ENCODE peak calls at places on chromosomes 12 and 14, in four cellular contexts. T, D, R and U are unnamed samples.

GRCh38 chr12:6041891-6042290 is 82.6 kb downstream of the VWF start:
- DNase-seq in T (no peak), D (no peak), R (no peak), U (no peak)

GRCh38 chr14:104817930-104818713 is 17.2 kb downstream of the ZBTB42 start:
- DNase-seq in T (no peak), D (no peak), R (no peak), U (no peak)

GRCh38 chr14:44211718-44212117 is 295.4 kb downstream of the FSCB start:
- DNase-seq in T (no peak), D (no peak), R (no peak), U (no peak)

GRCh38 chr12:113437729-113438100 is 15.5 kb downstream of the SDSL start:
- DNase-seq in T (no peak), D (no peak), R (no peak), U (no peak)

GRCh38 chr12:91965781-91966180 is 179.9 kb downstream of the BTG1 start:
- DNase-seq in T (no peak), D (no peak), R (no peak), U (no peak)

GRCh38 chr14:20684662-20685456 is 499 bp downstream of the RNASE4 start:
- DNase-seq in T (peak), D (peak), R (no peak), U (no peak)

GRCh38 chr14:73589128-73589527 is 2.5 kb upstream of the ACOT4 start:
- DNase-seq in T (no peak), D (no peak), R (no peak), U (no peak)

GRCh38 chr14:64117671-64118402 is 176.3 kb downstream of the ESR2 start:
- DNase-seq in T (peak), D (no peak), R (peak), U (no peak)

GRCh38 chr12:124036117-124037109 is 63.4 kb downstream of the ZNF664 start:
- DNase-seq in T (peak), D (peak), R (peak), U (no peak)

GRCh38 chr12:53287741-53288216 is 7.6 kb upstream of the PFDN5 start:
- DNase-seq in T (peak), D (peak), R (peak), U (peak)

GRCh38 chr12:13181375-13182070 is 15.0 kb upstream of the EMP1 start:
- DNase-seq in T (no peak), D (no peak), R (no peak), U (no peak)

GRCh38 chr12:112900298-112901145 is 6.2 kb upstream of the OAS1 start:
- DNase-seq in T (no peak), D (peak), R (peak), U (peak)

GRCh38 chr12:94261119-94261518 is 112.7 kb downstream of the PLXNC1 start:
- DNase-seq in T (no peak), D (no peak), R (no peak), U (no peak)

GRCh38 chr12:24911284-24911791 is 37.6 kb downstream of the BCAT1 start:
- DNase-seq in T (no peak), D (no peak), R (no peak), U (no peak)

GRCh38 chr14:61219256-61219655 is 61.9 kb downstream of the TMEM30B start:
- DNase-seq in T (no peak), D (no peak), R (no peak), U (no peak)

GRCh38 chr14:24921903-24922302 is 128.0 kb downstream of the STXBP6 start:
- DNase-seq in T (no peak), D (peak), R (no peak), U (no peak)

GRCh38 chr14:77053046-77053841 is 24.7 kb upstream of the IRF2BPL start:
- DNase-seq in T (peak), D (no peak), R (no peak), U (peak)

GRCh38 chr12:114664661-114665320 is 19.2 kb downstream of the TBX3 start:
- DNase-seq in T (peak), D (no peak), R (no peak), U (no peak)

GRCh38 chr12:13339091-13339490 is 142.6 kb downstream of the EMP1 start:
- DNase-seq in T (no peak), D (no peak), R (no peak), U (no peak)

GRCh38 chr14:104293851-104294627 is 155.7 kb downstream of the KIF26A start:
- DNase-seq in T (no peak), D (no peak), R (no peak), U (no peak)

GRCh38 chr12:6635856-6636521 is at the start of gene LPAR5:
- DNase-seq in T (peak), D (no peak), R (peak), U (peak)

GRCh38 chr14:65258391-65258790 is 154.1 kb upstream of the FUT8 start:
- DNase-seq in T (no peak), D (peak), R (peak), U (no peak)

GRCh38 chr12:49014547-49014946 is 4.0 kb downstream of the PRKAG1 start:
- DNase-seq in T (no peak), D (peak), R (no peak), U (no peak)

GRCh38 chr12:30757316-30757715 is 2.6 kb upstream of the CAPRIN2 start:
- DNase-seq in T (no peak), D (no peak), R (no peak), U (no peak)

GRCh38 chr14:30896435-30896834 is 22.1 kb downstream of the COCH start:
- DNase-seq in T (no peak), D (no peak), R (no peak), U (no peak)

GRCh38 chr14:73623504-73623903 is 11.2 kb downstream of the ACOT6 start:
- DNase-seq in T (no peak), D (no peak), R (no peak), U (no peak)

GRCh38 chr12:108063192-108063591 is 65.9 kb upstream of the WSCD2 start:
- DNase-seq in T (no peak), D (peak), R (no peak), U (no peak)

GRCh38 chr12:69254046-69254445 is 14.7 kb downstream of the CPSF6 start:
- DNase-seq in T (no peak), D (peak), R (no peak), U (no peak)

GRCh38 chr14:61503167-61503801 is 181.9 kb downstream of the PRKCH start:
- DNase-seq in T (no peak), D (no peak), R (no peak), U (peak)

GRCh38 chr12:3222935-3223334 is 145.8 kb downstream of the TSPAN9 start:
- DNase-seq in T (no peak), D (no peak), R (no peak), U (no peak)

GRCh38 chr12:53196486-53196885 is 10.6 kb downstream of the ITGB7 start:
- DNase-seq in T (no peak), D (no peak), R (peak), U (no peak)

GRCh38 chr14:60315181-60315580 is 66.2 kb downstream of the PPM1A start:
- DNase-seq in T (no peak), D (no peak), R (no peak), U (no peak)

GRCh38 chr12:113030875-113031525 is 25.5 kb upstream of the DTX1 start:
- DNase-seq in T (no peak), D (peak), R (peak), U (no peak)

GRCh38 chr12:18352312-18352711 is 91.0 kb downstream of the PIK3C2G start:
- DNase-seq in T (no peak), D (no peak), R (no peak), U (no peak)

GRCh38 chr14:103935102-103935501 is 6.8 kb downstream of the TDRD9 start:
- DNase-seq in T (no peak), D (no peak), R (no peak), U (no peak)

GRCh38 chr14:24013654-24014514 is 25.2 kb downstream of the DHRS4L2 start:
- DNase-seq in T (no peak), D (peak), R (peak), U (peak)

GRCh38 chr14:95485222-95485819 is 31.1 kb downstream of the SYNE3 start:
- DNase-seq in T (no peak), D (no peak), R (no peak), U (no peak)

GRCh38 chr12:47779301-47779942 is 6.4 kb downstream of the SLC48A1 start:
- DNase-seq in T (peak), D (peak), R (peak), U (peak)